ENCODE peak calls at places on chromosomes 5 and 9, in seven cellular contexts. U is H1, J is mesendoderm, Y is neuronal stem cell, K is H9, M is mesenchymal stem cell, F is trophoblast cell. P is an unnamed sample.

GRCh38 chr5:56818409-56819026 is 3.2 kb downstream of the MAP3K1 start:
- DNase-seq in U (no peak), J (no peak), Y (no peak), K (no peak), M (peak), F (no peak), P (peak)

GRCh38 chr5:77971965-77972544 is 195.9 kb upstream of the TBCA start:
- DNase-seq in U (no peak), J (peak), Y (no peak), K (no peak), M (no peak), F (no peak), P (no peak)

GRCh38 chr5:129904667-129905466 is 602 bp downstream of the CHSY3 start:
- DNase-seq in U (peak), J (no peak), Y (peak), K (peak), M (peak), F (no peak), P (no peak)

GRCh38 chr5:163888366-163888765 is 382.9 kb downstream of the MAT2B start:
- DNase-seq in U (no peak), J (no peak), Y (no peak), K (no peak), M (no peak), F (no peak), P (peak)

GRCh38 chr9:124259273-124260078 is 1.7 kb downstream of the NEK6 start:
- DNase-seq in U (no peak), J (peak), Y (no peak), K (no peak), M (peak), F (no peak), P (peak)

GRCh38 chr5:57651127-57651526 is 168.5 kb upstream of the ACTBL2 start:
- DNase-seq in U (no peak), J (no peak), Y (no peak), K (no peak), M (no peak), F (no peak), P (no peak)

GRCh38 chr5:147645172-147645571 is 135.3 kb upstream of the DPYSL3 start:
- DNase-seq in U (no peak), J (no peak), Y (no peak), K (no peak), M (no peak), F (no peak), P (no peak)

GRCh38 chr9:124792976-124793594 is 16.2 kb downstream of the OLFML2A start:
- DNase-seq in U (no peak), J (no peak), Y (no peak), K (no peak), M (peak), F (no peak), P (peak)

GRCh38 chr5:67028371-67028770 is 168.2 kb downstream of the CD180 start:
- DNase-seq in U (no peak), J (no peak), Y (no peak), K (no peak), M (no peak), F (no peak), P (no peak)

GRCh38 chr5:115377468-115378217 is 81.2 kb upstream of the CCDC112 start:
- DNase-seq in U (no peak), J (no peak), Y (no peak), K (no peak), M (peak), F (no peak), P (peak)

GRCh38 chr9:124800306-124801259 is 23.6 kb downstream of the OLFML2A start:
- DNase-seq in U (no peak), J (no peak), Y (no peak), K (no peak), M (no peak), F (no peak), P (peak)

GRCh38 chr5:116237917-116238502 is 153.2 kb downstream of the COMMD10 start:
- DNase-seq in U (no peak), J (no peak), Y (no peak), K (no peak), M (peak), F (no peak), P (no peak)

GRCh38 chr5:59357421-59357977 is 536.0 kb downstream of the PDE4D start:
- DNase-seq in U (no peak), J (peak), Y (no peak), K (no peak), M (peak), F (no peak), P (peak)

GRCh38 chr9:113868501-113868900 is 7.6 kb upstream of the ZNF618 start:
- DNase-seq in U (no peak), J (no peak), Y (no peak), K (no peak), M (no peak), F (no peak), P (no peak)

GRCh38 chr9:137303031-137303892 is 1.2 kb upstream of the NRARP start:
- DNase-seq in U (peak), J (no peak), Y (no peak), K (peak), M (no peak), F (no peak), P (no peak)

DNA sequence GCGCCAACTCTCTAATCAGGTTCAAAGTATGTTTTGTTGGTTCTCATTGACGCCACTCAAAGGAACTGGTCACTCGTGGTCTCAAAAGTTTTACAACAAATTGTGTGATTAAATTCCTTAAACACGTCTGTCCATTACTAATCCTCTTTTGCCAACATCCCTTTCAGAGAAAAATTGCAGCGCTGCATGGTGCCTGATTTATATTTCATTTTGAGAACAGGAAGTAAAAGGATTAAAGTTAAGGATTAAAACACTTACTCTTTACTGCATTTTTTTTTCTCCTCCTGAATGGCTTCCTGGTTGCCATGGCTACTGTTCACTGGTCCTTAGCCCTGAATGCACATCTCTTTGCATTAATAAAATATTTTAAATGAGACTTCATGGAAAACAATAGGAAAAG is 383.4 kb downstream of the GLIS3 start:
- DNase-seq in U (no peak), J (no peak), Y (no peak), K (no peak), M (no peak), F (no peak), P (no peak)
- H4K8ac ChIP-seq in U (no peak), J (no peak), Y (no peak), K (no peak), M (no peak), F (no peak), P (peak)

GRCh38 chr9:129006328-129007034 is 21.6 kb downstream of the SH3GLB2 start:
- DNase-seq in U (peak), J (peak), Y (peak), K (peak), M (peak), F (peak), P (peak)
- H4K8ac ChIP-seq in U (no peak), J (no peak), Y (peak), K (no peak), M (no peak), F (no peak), P (no peak)

DNA sequence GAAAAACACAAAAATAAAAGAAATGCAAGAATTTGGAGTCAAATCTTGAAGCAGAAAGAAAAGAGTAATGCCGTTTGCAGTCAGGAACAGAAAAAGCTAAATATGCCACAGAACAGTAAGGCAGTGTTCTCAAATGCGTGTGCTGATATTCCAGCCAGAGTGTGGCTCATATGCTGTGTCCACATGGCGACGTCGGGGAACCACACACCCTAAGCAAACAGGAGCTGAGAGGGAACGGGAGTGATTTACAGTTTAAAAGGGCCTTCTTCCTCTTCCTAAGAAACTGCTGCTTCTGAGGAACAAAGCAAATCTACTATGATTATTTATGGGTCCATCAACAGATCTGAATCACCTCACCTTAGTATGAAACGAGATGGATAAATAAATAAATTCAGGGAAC is 42.7 kb downstream of the DDX31 start:
- DNase-seq in U (no peak), J (no peak), Y (no peak), K (no peak), M (no peak), F (no peak), P (no peak)
- H4K8ac ChIP-seq in U (no peak), J (no peak), Y (no peak), K (no peak), M (no peak), F (no peak), P (no peak)

DNA sequence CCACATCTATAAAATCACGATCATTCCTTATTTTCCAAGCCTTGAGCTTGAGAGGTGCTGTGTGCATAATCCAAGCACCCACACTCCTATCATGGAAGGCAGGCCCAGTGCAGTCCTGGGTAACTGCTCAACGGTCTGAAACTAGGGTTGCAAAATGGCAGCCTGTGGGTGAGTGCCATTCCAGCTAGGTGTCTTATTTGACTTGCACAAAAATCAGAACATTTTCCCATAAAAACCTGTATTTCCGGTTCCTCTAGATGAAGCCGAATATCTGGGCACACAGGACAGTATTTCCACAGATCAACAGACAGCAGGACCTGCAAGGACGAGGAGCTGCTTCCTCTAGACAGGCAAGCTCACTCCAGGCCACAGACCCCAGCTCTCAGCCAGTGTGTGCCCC is 588.8 kb downstream of the BNC2 start:
- DNase-seq in U (no peak), J (no peak), Y (no peak), K (peak), M (no peak), F (peak), P (no peak)
- H4K8ac ChIP-seq in U (no peak), J (no peak), Y (no peak), K (no peak), M (no peak), F (no peak), P (no peak)

GRCh38 chr5:149552038-149552494 is 827 bp upstream of the CSNK1A1 start:
- DNase-seq in U (no peak), J (no peak), Y (no peak), K (no peak), M (no peak), F (no peak), P (no peak)

GRCh38 chr5:149551227-149552037 is at the start of gene CSNK1A1:
- DNase-seq in U (peak), J (peak), Y (peak), K (peak), M (peak), F (peak), P (peak)

GRCh38 chr5:149550267-149550582 is 1.0 kb downstream of the CSNK1A1 start:
- DNase-seq in U (no peak), J (no peak), Y (no peak), K (no peak), M (peak), F (no peak), P (peak)

GRCh38 chr5:149549461-149550266 is 1.6 kb downstream of the CSNK1A1 start:
- DNase-seq in U (no peak), J (peak), Y (no peak), K (peak), M (peak), F (peak), P (peak)

GRCh38 chr5:149550608-149551226 is 522 bp downstream of the CSNK1A1 start:
- DNase-seq in U (peak), J (no peak), Y (no peak), K (no peak), M (no peak), F (no peak), P (no peak)
- H4K8ac ChIP-seq in U (peak), J (peak), Y (peak), K (peak), M (peak), F (peak), P (peak)